ENCODE peak calls at places on chromosomes 2 and 18, in four cellular contexts. T is GM12892, I is HCT116, B is breast epithelium. K is an unnamed sample.
A peak's percentile ranks its signal among the peaks of the same experiment; 100 is the strongest.

GRCh38 chr2:8472545-8473361 is 209.1 kb upstream of the ID2 start:
- DNase-seq in T (no peak), I (no peak), B (no peak), K (no peak)

GRCh38 chr18:35132284-35132910 is 91.2 kb downstream of the MAPRE2 start:
- DNase-seq in B (no peak), I (no peak), T (no peak), K (no peak)

GRCh38 chr2:95266781-95267430 is 7.3 kb upstream of the PROM2 start:
- DNase-seq in B (peak; percentile 30), I (no peak), T (no peak), K (peak; percentile 5)

GRCh38 chr2:127142663-127143630 is 36.0 kb upstream of the BIN1 start:
- DNase-seq in I (no peak), T (no peak), B (no peak), K (no peak)

GRCh38 chr18:44743626-44744025 is 62.9 kb downstream of the SETBP1 start:
- DNase-seq in T (no peak), B (no peak), I (no peak), K (no peak)

GRCh38 chr2:128686881-128687550 is 368.3 kb upstream of the HS6ST1 start:
- DNase-seq in B (no peak), I (no peak), T (no peak), K (peak; percentile 57)

GRCh38 chr2:81895620-81896245 is 1591.2 kb upstream of the LRRTM1 start:
- DNase-seq in B (no peak), T (no peak), I (no peak), K (no peak)

GRCh38 chr2:64533882-64534281 is 9.8 kb downstream of the AFTPH start:
- DNase-seq in B (no peak), I (no peak), T (no peak), K (no peak)

GRCh38 chr2:105744909-105745853 is at the start of gene NCK2:
- DNase-seq in T (peak; percentile 38), I (no peak), B (no peak), K (no peak)

GRCh38 chr2:105873721-105874120 is 129.0 kb downstream of the NCK2 start:
- DNase-seq in T (peak; percentile 62), I (no peak), B (no peak), K (peak; percentile 83)

GRCh38 chr2:179579744-179580143 is 281.7 kb downstream of the ZNF385B start:
- DNase-seq in I (no peak), T (no peak), B (no peak), K (no peak)

GRCh38 chr2:152400607-152401214 is 65.7 kb downstream of the FMNL2 start:
- DNase-seq in I (no peak), T (no peak), B (no peak), K (no peak)

DNA sequence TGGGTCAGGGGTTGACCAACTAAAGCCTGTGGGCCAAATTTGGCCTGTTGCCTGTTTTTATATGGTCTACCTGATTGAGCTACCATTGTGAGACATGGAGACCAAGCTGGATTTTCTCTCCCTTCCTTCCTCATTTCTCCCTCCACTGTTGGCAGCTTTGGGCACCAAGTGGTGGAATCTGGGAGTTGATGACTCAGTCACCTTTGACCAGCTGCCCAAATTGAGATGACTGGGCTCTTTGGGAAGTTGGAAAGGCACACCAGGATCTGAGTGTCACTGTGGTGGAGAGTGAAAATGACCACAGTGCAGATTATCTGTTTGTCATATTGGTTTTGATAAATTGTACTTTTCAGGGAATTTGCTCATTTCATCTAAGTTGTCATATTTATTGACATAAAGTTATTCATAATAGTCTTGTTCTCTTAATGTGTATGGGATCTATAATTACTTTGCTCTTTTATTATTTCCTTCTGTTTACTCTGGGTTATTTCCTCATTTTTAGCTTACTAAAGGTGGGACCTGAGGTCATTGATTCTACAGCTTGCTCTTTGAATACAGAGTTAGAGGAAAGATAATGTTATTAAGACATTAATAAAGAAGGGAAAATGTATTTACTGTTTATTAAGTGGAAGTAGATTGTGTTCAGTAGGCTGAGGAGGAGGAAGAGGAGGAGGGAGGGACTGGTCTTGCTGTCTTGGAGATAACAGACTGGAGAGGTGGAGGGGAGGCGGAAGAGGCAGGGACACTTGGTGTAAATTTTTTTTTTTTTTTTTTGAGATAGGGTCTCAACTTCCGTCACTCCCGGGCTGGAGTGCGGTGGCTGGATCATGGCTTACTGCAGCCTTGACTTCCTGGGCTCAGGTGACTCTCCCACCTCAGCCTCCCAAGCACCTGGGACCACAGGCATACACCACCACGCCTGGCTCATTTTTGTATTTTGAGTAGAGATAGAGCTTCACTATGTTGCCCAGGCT is 31.8 kb downstream of the AGFG1 start:
- DNase-seq in T (no peak), B (no peak), I (peak; percentile 84), K (no peak)
- TF ChIP-seq POLR2A in T (no peak), B (no peak), I (no peak), K (no peak)

GRCh38 chr2:74845217-74845751 is 11.4 kb downstream of the HK2 start:
- DNase-seq in T (no peak), B (peak; percentile 89), I (peak; percentile 91), K (peak; percentile 89)
- TF ChIP-seq POLR2A in T (no peak), B (no peak), I (no peak), K (no peak)

GRCh38 chr2:219499555-219499954 is 864 bp downstream of the GMPPA start:
- DNase-seq in B (no peak), I (no peak), T (no peak), K (no peak)

GRCh38 chr2:219499058-219499307 is 292 bp downstream of the GMPPA start:
- DNase-seq in B (no peak), T (no peak), I (no peak), K (no peak)

GRCh38 chr2:219496781-219497494 is 1.8 kb upstream of the GMPPA start:
- DNase-seq in I (no peak), B (no peak), T (no peak), K (peak; percentile 89)

GRCh38 chr2:219497495-219498279 is 1.0 kb upstream of the GMPPA start:
- DNase-seq in T (peak; percentile 57), B (peak; percentile 80), I (peak; percentile 56), K (peak; percentile 86)

DNA sequence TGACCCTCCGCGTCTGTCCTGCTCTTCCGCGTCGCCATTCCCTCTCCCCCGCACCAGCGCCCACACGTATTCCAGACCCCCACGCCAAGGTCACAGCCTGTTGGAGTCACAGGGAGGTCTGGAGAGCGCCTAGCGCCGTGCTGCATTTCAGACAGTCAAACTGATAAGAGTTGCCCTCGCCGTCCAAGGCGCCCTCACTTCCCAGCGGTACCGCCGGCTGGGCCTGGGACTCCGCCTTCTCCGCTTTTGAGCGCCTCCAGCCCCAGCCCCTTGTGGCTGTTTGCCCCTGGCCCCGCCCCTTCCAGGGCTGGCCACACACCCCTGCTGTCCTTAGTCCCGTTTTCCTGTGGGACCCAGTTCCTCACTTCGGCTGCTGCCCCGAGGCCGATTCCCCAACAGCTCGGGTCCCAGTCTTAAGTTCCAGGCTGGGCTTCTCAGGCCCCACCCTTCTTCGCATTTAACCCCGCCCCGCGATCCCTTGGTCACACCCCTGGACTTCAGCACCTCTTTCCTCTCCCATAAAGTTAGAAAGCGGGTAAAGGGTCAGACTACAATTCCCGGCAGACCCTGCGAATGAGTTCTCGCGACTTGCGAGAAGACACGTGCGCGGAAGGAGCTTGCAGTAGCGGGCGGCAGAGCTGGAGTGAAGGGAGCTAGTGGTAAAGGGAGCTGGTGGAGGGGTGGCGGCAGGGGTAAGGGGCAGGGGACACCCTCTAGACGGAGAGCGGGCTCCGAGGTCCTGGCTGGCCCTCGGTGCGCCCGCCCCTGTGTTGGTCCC is at the start of gene GMPPA:
- DNase-seq in T (peak; percentile 98), B (peak; percentile 93), I (peak; percentile 99), K (peak; percentile 99)
- TF ChIP-seq POLR2A in T (peak; percentile 88), B (peak; percentile 73), I (peak; percentile 58), K (no peak)

DNA sequence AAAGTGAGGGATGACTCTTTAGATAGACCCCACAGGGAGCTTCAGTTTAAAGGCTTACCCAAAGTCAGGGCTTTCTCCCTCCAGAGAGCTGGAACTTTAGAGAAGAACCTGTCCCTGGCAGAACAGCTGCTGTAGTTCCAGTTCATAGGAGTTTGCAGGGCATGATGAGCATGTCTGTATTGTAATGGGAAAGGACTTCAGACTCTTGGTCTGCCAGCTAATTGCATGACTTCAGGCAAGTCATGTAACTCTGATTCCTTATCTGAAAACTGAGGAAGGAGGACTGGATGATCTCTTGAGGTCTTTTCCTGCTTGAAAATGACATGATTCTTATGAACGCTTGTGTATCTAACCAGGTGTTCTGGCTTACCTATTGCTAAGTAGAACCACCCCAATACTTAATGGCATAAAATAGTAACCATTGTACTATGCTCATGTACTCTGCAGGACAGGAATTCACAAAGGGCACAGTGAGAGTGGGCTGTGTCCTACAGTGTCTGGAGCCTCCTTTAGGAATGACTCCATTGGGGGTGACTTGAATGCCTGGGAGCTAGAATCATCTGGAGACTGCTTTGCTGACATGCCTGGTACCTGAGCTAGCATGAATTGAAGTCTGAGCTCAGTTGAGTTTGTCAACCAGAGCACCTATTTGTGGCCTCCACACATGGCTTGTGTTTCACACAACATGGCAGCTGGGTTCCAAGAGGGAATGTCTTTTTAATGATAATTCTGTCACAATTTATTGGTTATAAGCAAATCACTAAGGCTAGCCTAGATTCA is 18.9 kb downstream of the SP5 start:
- DNase-seq in T (no peak), I (no peak), B (no peak), K (no peak)
- TF ChIP-seq POLR2A in T (no peak), I (no peak), B (no peak), K (no peak)

GRCh38 chr2:1088941-1089340 is 138.3 kb downstream of the SNTG2 start:
- DNase-seq in B (no peak), T (no peak), I (no peak), K (no peak)
- TF ChIP-seq POLR2A in B (no peak), T (no peak), I (no peak), K (no peak)

GRCh38 chr2:153870308-153870707 is 1.4 kb upstream of the GALNT13 start:
- DNase-seq in T (no peak), I (no peak), B (no peak), K (no peak)
- TF ChIP-seq POLR2A in T (no peak), I (no peak), B (no peak), K (no peak)

GRCh38 chr18:9017170-9017899 is 85.2 kb upstream of the NDUFV2 start:
- DNase-seq in I (peak; percentile 90), T (peak; percentile 67), B (peak; percentile 64), K (peak; percentile 94)
- TF ChIP-seq POLR2A in I (peak; percentile 17), T (peak; percentile 60), B (no peak), K (no peak)

DNA sequence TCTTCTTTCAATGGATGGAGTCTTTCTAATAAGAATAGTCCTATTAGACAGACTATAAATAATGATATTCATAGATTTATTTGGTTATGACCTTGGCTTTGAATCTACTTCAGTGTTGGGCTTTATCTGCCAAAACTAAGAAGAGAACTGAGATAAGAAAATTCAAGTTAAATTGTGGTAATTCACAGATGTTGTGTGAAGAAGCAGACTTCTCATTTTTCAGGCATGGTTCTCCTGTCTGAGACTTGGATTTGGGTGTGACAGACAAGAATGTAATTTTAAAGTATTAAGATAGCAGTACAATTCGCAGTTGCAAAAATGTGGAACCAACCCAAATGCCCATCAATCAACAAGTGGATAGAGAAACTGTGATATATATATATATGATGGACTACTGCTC is 124.7 kb downstream of the QPCT start:
- DNase-seq in T (no peak), I (no peak), B (no peak), K (no peak)
- TF ChIP-seq POLR2A in T (no peak), I (no peak), B (no peak), K (no peak)

GRCh38 chr2:174608866-174609214 is 11.2 kb upstream of the WIPF1 start:
- DNase-seq in B (no peak), T (no peak), I (no peak), K (no peak)
- TF ChIP-seq POLR2A in B (no peak), T (peak; percentile 84), I (no peak), K (no peak)